ENCODE peak calls at places on chromosomes 5 and 9, in five cellular contexts. R, N, E, O and U are unnamed samples.
A peak's percentile ranks its signal among the peaks of the same experiment; 100 is the strongest.

GRCh38 chr5:151310932-151311331 is 7.4 kb upstream of the SLC36A3 start:
- DNase-seq in E (no peak), O (no peak), R (no peak), N (no peak), U (no peak)

GRCh38 chr5:66808663-66809062 is 212.5 kb downstream of the MAST4 start:
- DNase-seq in N (no peak), R (no peak), E (no peak), O (no peak), U (no peak)

GRCh38 chr9:87601175-87601574 is 103.5 kb downstream of the DAPK1 start:
- DNase-seq in N (no peak), E (peak; percentile 76), O (no peak), R (no peak), U (no peak)

GRCh38 chr5:174571662-174572397 is 152.6 kb upstream of the MSX2 start:
- DNase-seq in O (peak; percentile 31), E (peak; percentile 95), R (peak; percentile 98), N (peak; percentile 76), U (peak; percentile 89)

GRCh38 chr9:69745716-69746538 is 13.9 kb downstream of the PTAR1 start:
- DNase-seq in N (peak; percentile 57), O (no peak), E (peak; percentile 59), R (peak; percentile 46), U (no peak)

GRCh38 chr9:128683340-128684064 is 5.5 kb upstream of the SET start:
- DNase-seq in O (peak; percentile 93), N (peak; percentile 63), E (peak; percentile 95), R (peak; percentile 62), U (no peak)

GRCh38 chr9:8486095-8486494 is 686.5 kb upstream of the DMAC1 start:
- DNase-seq in R (peak; percentile 68), N (no peak), O (peak; percentile 42), E (peak; percentile 83), U (no peak)

GRCh38 chr5:149007174-149007573 is 55.7 kb downstream of the SH3TC2 start:
- DNase-seq in N (peak; percentile 87), O (no peak), E (no peak), R (peak; percentile 82), U (no peak)

GRCh38 chr9:130358928-130359327 is 85.8 kb upstream of the ASS1 start:
- DNase-seq in N (no peak), E (no peak), R (no peak), O (no peak), U (no peak)

GRCh38 chr5:7659420-7659819 is 191.5 kb downstream of the CFAP90 start:
- DNase-seq in N (no peak), E (no peak), O (no peak), R (no peak), U (no peak)

GRCh38 chr5:138240690-138241385 is 27.7 kb upstream of the CDC23 start:
- DNase-seq in N (no peak), R (no peak), E (no peak), O (no peak), U (no peak)

GRCh38 chr9:105114318-105114717 is 130.1 kb upstream of the SLC44A1 start:
- DNase-seq in N (no peak), O (no peak), R (no peak), E (no peak), U (no peak)

GRCh38 chr9:135885100-135885853 is 22.1 kb downstream of the CAMSAP1 start:
- DNase-seq in N (peak; percentile 56), E (no peak), O (no peak), R (peak; percentile 38), U (no peak)

GRCh38 chr5:142650060-142650459 is 35.8 kb downstream of the FGF1 start:
- DNase-seq in O (no peak), R (no peak), N (no peak), E (no peak), U (no peak)

GRCh38 chr9:99823392-99824377 is 2.0 kb downstream of the NR4A3 start:
- DNase-seq in N (peak; percentile 71), O (peak; percentile 53), R (peak; percentile 53), E (peak; percentile 37), U (no peak)

GRCh38 chr9:129617167-129617566 is 3.7 kb downstream of the C9orf50 start:
- DNase-seq in R (peak; percentile 61), O (peak; percentile 67), E (peak; percentile 89), N (peak; percentile 88), U (peak; percentile 54)

GRCh38 chr5:168342151-168342825 is 50.8 kb downstream of the WWC1 start:
- DNase-seq in O (no peak), N (peak; percentile 12), R (no peak), E (no peak), U (no peak)

GRCh38 chr9:73370053-73370452 is 218.4 kb downstream of the ANXA1 start:
- DNase-seq in R (no peak), O (no peak), E (peak; percentile 83), N (no peak), U (peak; percentile 69)

GRCh38 chr5:142548739-142549275 is 137.1 kb downstream of the FGF1 start:
- DNase-seq in R (peak; percentile 97), O (peak; percentile 76), E (peak; percentile 99), N (peak; percentile 94), U (peak; percentile 79)

GRCh38 chr5:82393951-82394350 is 115.8 kb upstream of the RPS23 start:
- DNase-seq in R (no peak), E (no peak), O (no peak), N (no peak), U (no peak)

GRCh38 chr9:4287886-4288588 is 11.8 kb downstream of the GLIS3 start:
- DNase-seq in O (no peak), E (no peak), N (peak; percentile 42), R (no peak), U (no peak)

GRCh38 chr9:3508531-3509374 is 17.0 kb downstream of the RFX3 start:
- DNase-seq in N (no peak), O (peak; percentile 76), R (peak; percentile 55), E (peak; percentile 37), U (peak; percentile 35)

GRCh38 chr9:35771943-35772342 is 17.9 kb upstream of the MSMP start:
- DNase-seq in E (no peak), N (no peak), O (no peak), R (no peak), U (no peak)

GRCh38 chr5:148972958-148973357 is 89.9 kb downstream of the SH3TC2 start:
- DNase-seq in N (peak; percentile 96), O (no peak), R (peak; percentile 82), E (peak; percentile 47), U (no peak)

GRCh38 chr5:156375895-156376495 is 49.0 kb downstream of the SGCD start:
- DNase-seq in N (no peak), O (no peak), E (no peak), R (no peak), U (no peak)

GRCh38 chr9:90326219-90326618 is 316.4 kb downstream of the DIRAS2 start:
- DNase-seq in O (no peak), N (no peak), E (no peak), R (peak; percentile 61), U (no peak)

GRCh38 chr9:37428345-37428744 is 5.8 kb downstream of the GRHPR start:
- DNase-seq in E (no peak), R (no peak), O (no peak), N (no peak), U (no peak)

GRCh38 chr5:135934939-135935338 is 19.8 kb downstream of the LECT2 start:
- DNase-seq in N (no peak), E (no peak), O (no peak), R (peak; percentile 27), U (no peak)

GRCh38 chr5:176915906-176916305 is 16.8 kb upstream of the HK3 start:
- DNase-seq in N (no peak), E (no peak), O (no peak), R (no peak), U (no peak)

GRCh38 chr5:78569441-78569840 is 79.1 kb downstream of the LHFPL2 start:
- DNase-seq in R (peak; percentile 92), N (peak; percentile 7), O (no peak), E (no peak), U (no peak)

GRCh38 chr9:134962998-134963364 is 45.3 kb upstream of the FCN1 start:
- DNase-seq in N (no peak), E (no peak), O (no peak), R (no peak), U (no peak)

GRCh38 chr9:69283003-69283402 is 42.0 kb upstream of the ENTREP1 start:
- DNase-seq in R (no peak), E (peak; percentile 61), O (no peak), N (no peak), U (no peak)

GRCh38 chr5:95554331-95554646 is 488 bp downstream of the SKIC3 start:
- DNase-seq in N (no peak), E (no peak), O (no peak), R (no peak), U (no peak)

GRCh38 chr5:95554647-95555548 is at the start of the genes ARSK and SKIC3:
- DNase-seq in O (peak; percentile 98), N (peak; percentile 98), E (peak; percentile 100), R (peak; percentile 100), U (peak; percentile 85)

GRCh38 chr5:95543017-95543705 is 11.6 kb downstream of the SKIC3 start:
- DNase-seq in R (peak; percentile 33), N (no peak), E (no peak), O (no peak), U (no peak)

GRCh38 chr5:95549030-95549429 is 5.7 kb downstream of the SKIC3 start:
- DNase-seq in N (no peak), R (no peak), E (no peak), O (no peak), U (no peak)
- H3K4me3 ChIP-seq in N (no peak overlapping the region), R (no peak overlapping the region), E (no peak overlapping the region), O (no peak overlapping the region), U (no peak overlapping the region)

GRCh38 chr5:33440482-33441240 is at the start of gene TARS1:
- DNase-seq in N (peak; percentile 100), R (peak; percentile 100), O (peak; percentile 98), E (peak; percentile 100), U (peak; percentile 100)

GRCh38 chr5:33441241-33441844 is 578 bp downstream of the TARS1 start:
- DNase-seq in R (peak; percentile 38), E (no peak), O (peak; percentile 90), N (peak; percentile 56), U (no peak)

GRCh38 chr5:33439905-33440481 is 772 bp upstream of the TARS1 start:
- DNase-seq in R (no peak), E (no peak), O (no peak), N (peak; percentile 53), U (no peak)

GRCh38 chr5:33433303-33434255 is 7.2 kb upstream of the TARS1 start:
- DNase-seq in R (peak; percentile 68), N (peak; percentile 53), O (no peak), E (no peak), U (no peak)

GRCh38 chr5:33438996-33439395 is 1.8 kb upstream of the TARS1 start:
- DNase-seq in R (no peak), N (no peak), O (no peak), E (no peak), U (no peak)
- H3K9ac ChIP-seq in R (no peak overlapping the region), N (peak overlapping the region; percentile 83), O (no peak overlapping the region), E (peak overlapping the region; percentile 98), U (peak overlapping the region; percentile 92)

GRCh38 chr9:101270325-101270701 is 114.5 kb downstream of the BAAT start:
- DNase-seq in E (peak; percentile 31), R (no peak), N (peak; percentile 0), O (no peak), U (no peak)
- H3K27ac ChIP-seq in E (no peak overlapping the region), R (no peak overlapping the region), N (no peak overlapping the region), O (no peak overlapping the region), U (no peak overlapping the region)

DNA sequence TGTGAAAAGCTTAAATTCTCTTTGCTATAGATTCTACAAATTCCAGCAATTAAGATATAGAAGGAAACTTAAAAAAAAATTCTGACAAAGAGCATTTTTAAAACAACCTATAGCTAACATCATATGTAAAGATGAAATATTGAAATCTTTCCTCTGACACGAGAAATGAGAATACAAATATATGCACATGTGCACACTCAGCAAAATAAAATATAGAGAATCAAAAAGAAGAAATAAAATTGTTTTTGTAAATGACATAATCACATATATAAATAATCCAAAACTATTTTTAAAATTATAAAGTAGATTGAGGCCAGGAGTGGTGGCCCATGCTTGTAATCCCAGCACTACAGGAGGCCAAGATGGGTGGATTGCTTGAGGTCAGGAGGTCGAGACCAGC is 265.1 kb downstream of the IRX2 start:
- DNase-seq in E (no peak), R (no peak), O (no peak), N (no peak), U (no peak)
- H3K4me3 ChIP-seq in E (no peak overlapping the region), R (no peak overlapping the region), O (no peak overlapping the region), N (no peak overlapping the region), U (no peak overlapping the region)